ENCODE peak calls at places on chromosomes 13 and 19, in four cellular contexts. Q is breast epithelium, N is GM12891, C is heart left ventricle. S is an unnamed sample.

GRCh38 chr19:44202470-44202869 is 9.9 kb upstream of the ZNF227 start:
- DNase-seq in C (no peak), N (no peak), Q (no peak), S (no peak)

GRCh38 chr13:100543872-100544602 is 44.6 kb downstream of the GGACT start:
- DNase-seq in Q (no peak), C (peak), N (no peak), S (no peak)

GRCh38 chr19:43474986-43475705 is 9.7 kb upstream of the LYPD3 start:
- DNase-seq in C (peak), Q (peak), N (peak), S (peak)

GRCh38 chr19:38061294-38061693 is 154.3 kb downstream of the SIPA1L3 start:
- DNase-seq in Q (no peak), C (no peak), N (no peak), S (no peak)

GRCh38 chr19:4870025-4870700 is 2.7 kb upstream of the PLIN3 start:
- DNase-seq in C (no peak), Q (no peak), N (no peak), S (no peak)

GRCh38 chr19:50415661-50416033 is 3.1 kb upstream of the SPIB start:
- DNase-seq in Q (no peak), N (peak), C (no peak), S (peak)

GRCh38 chr13:26425439-26426358 is 131.8 kb upstream of the WASF3 start:
- DNase-seq in N (no peak), C (no peak), Q (no peak), S (no peak)

GRCh38 chr13:113840541-113841354 is 23.1 kb downstream of the GAS6 start:
- DNase-seq in Q (no peak), C (peak), N (no peak), S (no peak)

GRCh38 chr13:90622547-90622946 is 724.9 kb upstream of the MIR17HG start:
- DNase-seq in Q (no peak), N (no peak), C (no peak), S (no peak)

GRCh38 chr19:32830231-32831014 is 39.1 kb downstream of the SLC7A9 start:
- DNase-seq in N (no peak), C (no peak), Q (no peak), S (no peak)

GRCh38 chr13:111341886-111342285 is 21.4 kb downstream of the TEX29 start:
- DNase-seq in N (no peak), C (no peak), Q (no peak), S (no peak)

GRCh38 chr13:99746857-99747710 is 224.5 kb downstream of the ZIC5 start:
- DNase-seq in N (no peak), Q (no peak), C (no peak), S (no peak)

GRCh38 chr19:30222428-30222873 is 149.7 kb upstream of the ZNF536 start:
- DNase-seq in N (no peak), C (no peak), Q (no peak), S (no peak)

GRCh38 chr13:52785721-52786120 is 46.1 kb upstream of the CNMD start:
- DNase-seq in N (no peak), C (no peak), Q (no peak), S (no peak)

GRCh38 chr19:55240713-55241020 is 12.1 kb upstream of the TMEM86B start:
- DNase-seq in Q (no peak), C (no peak), N (no peak), S (no peak)

GRCh38 chr19:55242517-55242916 is 14.0 kb upstream of the TMEM86B start:
- DNase-seq in Q (no peak), C (no peak), N (no peak), S (no peak)

GRCh38 chr19:55239004-55239403 is 10.4 kb upstream of the TMEM86B start:
- DNase-seq in C (no peak), Q (no peak), N (no peak), S (no peak)

GRCh38 chr19:55241935-55242464 is 13.4 kb upstream of the TMEM86B start:
- DNase-seq in N (no peak), Q (no peak), C (no peak), S (no peak)

GRCh38 chr19:55241143-55241934 is 12.8 kb upstream of the TMEM86B start:
- DNase-seq in C (no peak), N (no peak), Q (no peak), S (no peak)
- TF ChIP-seq POLR2A in C (no peak), N (no peak), Q (no peak), S (no peak)

GRCh38 chr19:55520691-55521292 is 16.1 kb downstream of the SBK2 start:
- DNase-seq in N (no peak), C (no peak), Q (no peak), S (peak)

GRCh38 chr19:55519461-55520311 is 17.2 kb downstream of the SBK2 start:
- DNase-seq in C (no peak), N (no peak), Q (no peak), S (no peak)

DNA sequence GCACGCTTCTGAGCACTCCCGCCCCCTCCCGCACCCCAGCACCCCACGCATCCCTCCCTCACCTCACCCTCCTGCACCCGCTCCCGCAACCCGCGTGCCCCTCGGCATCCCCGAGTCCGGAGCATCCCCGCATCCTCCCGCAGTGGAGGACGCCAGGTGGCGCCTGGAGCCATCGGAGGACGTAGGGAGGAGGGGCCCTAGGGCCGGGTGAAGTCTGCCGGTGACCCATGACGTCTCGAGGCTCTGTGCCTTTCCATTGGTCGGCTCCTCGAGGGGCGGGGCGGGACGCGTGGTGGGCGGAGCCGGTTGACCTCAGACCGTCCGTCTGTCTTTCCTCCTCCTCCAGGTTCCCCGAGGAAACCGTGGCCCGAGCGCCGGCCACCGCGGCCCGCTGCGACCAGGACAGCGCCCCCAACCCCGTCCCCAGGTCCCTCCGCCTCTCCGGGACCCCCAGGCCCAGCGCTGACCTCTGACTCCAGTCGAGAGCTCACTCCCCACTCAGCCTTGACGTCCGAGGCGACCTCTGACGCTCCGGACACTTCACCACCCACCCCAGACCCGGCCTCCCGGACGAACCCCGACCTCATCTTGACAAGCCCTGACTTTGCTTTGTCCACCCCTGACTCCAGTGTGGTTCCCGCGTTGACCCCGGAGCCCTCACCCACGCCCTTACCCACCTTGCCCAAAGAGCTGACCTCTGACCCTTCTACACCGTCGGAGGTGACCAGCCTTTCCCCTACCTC is 19.9 kb downstream of the SBK2 start:
- DNase-seq in Q (peak), N (peak), C (peak), S (peak)
- TF ChIP-seq POLR2A in Q (no peak), N (no peak), C (peak), S (no peak)

GRCh38 chr19:6590458-6591319 is at the start of gene CD70:
- DNase-seq in C (no peak), Q (no peak), N (peak), S (no peak)
- TF ChIP-seq POLR2A in C (no peak), Q (no peak), N (peak), S (peak)

DNA sequence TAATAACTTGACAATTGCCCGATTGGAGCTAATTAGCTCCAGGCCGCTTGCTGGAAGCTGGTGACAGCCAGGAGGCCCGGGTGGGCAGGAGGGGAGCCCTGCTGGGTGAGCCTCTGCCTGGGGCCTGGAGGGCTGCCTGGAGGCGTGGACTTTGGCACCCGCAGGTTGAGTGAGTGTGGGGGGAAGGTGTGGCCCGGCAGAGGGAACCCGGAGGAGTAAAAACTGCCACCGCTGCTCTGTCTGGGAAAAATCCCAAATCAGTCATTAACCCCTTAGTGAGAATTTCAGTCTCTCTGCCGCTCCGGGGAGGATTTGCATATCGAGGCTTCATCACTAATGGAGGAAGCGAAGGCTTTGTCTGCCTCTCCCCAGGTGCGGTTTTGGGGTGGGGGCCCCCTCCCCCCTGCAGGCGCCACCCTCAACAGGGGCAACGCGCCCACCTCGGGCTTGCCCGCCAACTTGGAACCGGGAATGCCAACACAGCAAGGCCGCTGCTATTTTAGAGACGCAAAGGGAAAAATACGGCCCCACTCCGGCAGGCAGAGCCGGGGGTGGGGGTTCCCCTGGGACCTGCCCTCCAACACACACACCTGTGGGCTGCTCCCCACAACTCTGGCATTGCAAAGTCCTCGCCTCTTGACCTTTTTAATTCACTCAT is 6.2 kb downstream of the EFNA2 start:
- DNase-seq in Q (no peak), C (no peak), N (no peak), S (no peak)
- TF ChIP-seq POLR2A in Q (no peak), C (no peak), N (no peak), S (no peak)

GRCh38 chr19:19303411-19303810 is 16.9 kb downstream of the SUGP1 start:
- DNase-seq in N (no peak), Q (no peak), C (no peak), S (no peak)
- TF ChIP-seq POLR2A in N (no peak), Q (no peak), C (no peak), S (no peak)

GRCh38 chr19:1020868-1021425 is at the start of gene TMEM259:
- DNase-seq in N (peak), Q (peak), C (peak), S (peak)
- TF ChIP-seq POLR2A in N (no peak), Q (no peak), C (peak), S (no peak)

S was measured in erythroblast.